ENCODE peak calls at places on chromosomes 5 and 9, in four cellular contexts. T, F, J and U are unnamed samples.

GRCh38 chr5:104859437-104859836 is 1296.8 kb upstream of the NUDT12 start:
- DNase-seq in T (no peak), J (no peak), F (no peak), U (no peak)

GRCh38 chr5:59340637-59341036 is 552.9 kb downstream of the PDE4D start:
- DNase-seq in J (no peak), F (no peak), T (no peak), U (no peak)

GRCh38 chr9:7439355-7439978 is 360.1 kb downstream of the DMAC1 start:
- DNase-seq in T (no peak), J (no peak), F (no peak), U (no peak)

GRCh38 chr5:91848453-91848852 is 465.3 kb upstream of the ARRDC3 start:
- DNase-seq in F (peak), J (no peak), T (no peak), U (no peak)

GRCh38 chr9:75683591-75683990 is 206.9 kb upstream of the PCSK5 start:
- DNase-seq in T (no peak), J (no peak), F (no peak), U (no peak)

GRCh38 chr9:133713960-133714495 is 24.1 kb downstream of the SARDH start:
- DNase-seq in J (no peak), T (no peak), F (no peak), U (no peak)

GRCh38 chr5:43313854-43314457 is 744 bp upstream of the HMGCS1 start:
- DNase-seq in F (no peak), T (no peak), J (no peak), U (no peak)

GRCh38 chr5:76175051-76175666 is 92.0 kb downstream of the SV2C start:
- DNase-seq in T (peak), F (peak), J (peak), U (no peak)

GRCh38 chr5:62256161-62257017 is 49.6 kb upstream of the KIF2A start:
- DNase-seq in F (peak), T (no peak), J (no peak), U (no peak)

GRCh38 chr9:16417749-16418148 is 452.7 kb downstream of the BNC2 start:
- DNase-seq in F (no peak), T (no peak), J (no peak), U (no peak)

GRCh38 chr5:95644351-95645042 is 2.1 kb upstream of the RFESD start:
- DNase-seq in J (no peak), F (peak), T (peak), U (peak)

GRCh38 chr9:83027153-83027867 is 35.6 kb downstream of the RASEF start:
- DNase-seq in F (no peak), J (no peak), T (no peak), U (no peak)

GRCh38 chr9:17402309-17402708 is 176.6 kb upstream of the SH3GL2 start:
- DNase-seq in F (peak), J (no peak), T (no peak), U (no peak)

GRCh38 chr9:137421838-137422667 is 909 bp downstream of the EXD3 start:
- DNase-seq in T (no peak), F (no peak), J (no peak), U (no peak)

GRCh38 chr9:21941337-21941995 is 52.7 kb downstream of the CDKN2A start:
- DNase-seq in J (no peak), F (no peak), T (no peak), U (no peak)

GRCh38 chr5:95084757-95085156 is 200.1 kb downstream of the MCTP1 start:
- DNase-seq in T (no peak), J (no peak), F (no peak), U (no peak)

GRCh38 chr9:128636556-128637530 is 19.8 kb downstream of the DYNC2I2 start:
- DNase-seq in J (no peak), T (no peak), F (no peak), U (no peak)

GRCh38 chr5:149789835-149790234 is 59.7 kb downstream of the PPARGC1B start:
- DNase-seq in J (peak), F (no peak), T (no peak), U (no peak)

GRCh38 chr5:127757576-127757975 is 54.4 kb downstream of the CCDC192 start:
- DNase-seq in F (peak), J (no peak), T (no peak), U (peak)

GRCh38 chr5:172915514-172915913 is 43.7 kb upstream of the RPL26L1 start:
- DNase-seq in F (no peak), T (no peak), J (no peak), U (no peak)

GRCh38 chr9:113635586-113635985 is 172.1 kb downstream of the RGS3 start:
- DNase-seq in T (no peak), J (no peak), F (no peak), U (no peak)

GRCh38 chr9:129284607-129285291 is 106.7 kb upstream of the IER5L start:
- DNase-seq in J (no peak), T (no peak), F (no peak), U (no peak)